ENCODE peak calls at places on chromosome 9, in nine cellular contexts. H is tibial nerve, L is K562, W is A549, U is stomach, Z is GM12878, Q is H54, B is sigmoid colon, O is Peyer's patch. D is an unnamed sample.

GRCh38 chr9:31137151-31137849 is 1247.1 kb upstream of the ACO1 start:
- DNase-seq in U (peak; percentile 27), O (no peak), Z (no peak), W (no peak), L (no peak), B (no peak), H (no peak), Q (peak; percentile 29), D (no peak)

GRCh38 chr9:82284758-82285157 is 296.2 kb downstream of the SPATA31D1 start:
- DNase-seq in Z (no peak), W (no peak), Q (no peak), U (no peak), B (no peak), O (no peak), L (no peak), H (no peak), D (no peak)

GRCh38 chr9:113219186-113219936 is 1.7 kb downstream of the FKBP15 start:
- DNase-seq in W (no peak), B (no peak), H (no peak), Z (no peak), O (no peak), Q (no peak), L (no peak), U (no peak), D (no peak)

GRCh38 chr9:33187519-33188218 is 20.5 kb upstream of the B4GALT1 start:
- DNase-seq in O (no peak), Z (no peak), H (peak; percentile 8), U (no peak), W (no peak), Q (no peak), B (peak; percentile 80), L (no peak), D (peak; percentile 67)

GRCh38 chr9:92992549-92992948 is 45.2 kb downstream of the FGD3 start:
- DNase-seq in H (no peak), L (no peak), W (no peak), U (no peak), Z (no peak), B (no peak), Q (no peak), O (no peak), D (no peak)

GRCh38 chr9:136808781-136809158 is 1.0 kb downstream of the RABL6 start:
- DNase-seq in W (no peak), O (no peak), Z (no peak), B (no peak), U (no peak), H (no peak), L (peak; percentile 56), Q (peak; percentile 72), D (no peak)

GRCh38 chr9:125370786-125371185 is 109.2 kb downstream of the GAPVD1 start:
- DNase-seq in Q (no peak), U (no peak), B (no peak), H (no peak), L (no peak), O (no peak), W (no peak), Z (no peak), D (no peak)

GRCh38 chr9:99678550-99678949 is 143.1 kb upstream of the NR4A3 start:
- DNase-seq in O (no peak), W (no peak), Q (no peak), B (no peak), L (no peak), U (no peak), H (no peak), Z (no peak), D (no peak)

GRCh38 chr9:35158501-35159280 is 3.1 kb upstream of the UNC13B start:
- DNase-seq in O (peak; percentile 45), B (no peak), L (no peak), U (no peak), Q (no peak), H (no peak), W (no peak), Z (no peak), D (no peak)

DNA sequence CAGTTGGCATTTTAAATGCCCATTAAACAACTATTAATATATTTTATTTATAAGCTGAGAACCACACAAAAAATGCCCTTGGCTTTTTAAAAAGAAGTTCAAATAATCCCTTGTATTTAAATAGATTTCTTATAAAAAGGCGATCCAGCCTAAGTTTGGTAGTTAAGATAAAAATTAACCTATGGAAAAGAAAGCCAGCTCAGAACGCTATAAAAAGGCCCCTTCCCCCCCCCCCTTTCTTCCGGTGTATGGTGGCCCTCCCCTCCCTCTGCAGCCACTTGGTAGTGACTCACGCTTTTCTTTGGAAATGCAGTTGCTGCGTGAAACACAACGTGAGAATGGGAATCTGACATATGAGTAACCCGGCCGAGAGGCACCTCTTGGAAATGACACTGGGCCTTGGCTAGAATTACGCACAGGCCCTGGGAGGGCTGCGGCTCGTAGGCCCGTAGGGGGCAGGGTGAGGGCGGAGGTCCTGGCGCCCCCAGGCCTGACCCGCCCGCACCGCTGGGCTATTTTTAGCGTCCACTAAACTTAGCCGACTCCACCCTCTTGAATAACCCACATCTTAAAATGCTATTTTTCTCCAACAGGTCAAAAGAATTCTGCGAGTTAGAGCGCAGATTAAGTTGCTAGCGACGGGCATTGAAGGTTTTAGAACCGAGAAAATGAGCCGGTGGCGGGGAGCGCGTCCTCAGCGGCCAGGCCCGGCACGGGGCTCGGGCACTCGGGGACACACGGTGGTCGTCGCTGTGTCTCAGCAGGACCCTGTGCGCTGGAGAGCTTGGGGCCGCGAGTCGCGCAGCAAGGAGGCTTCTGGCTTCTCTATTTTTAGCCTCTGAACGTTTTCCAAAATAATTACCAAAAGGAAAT is 168.7 kb downstream of the AUH start:
- DNase-seq in L (peak; percentile 91), W (peak; percentile 95), H (peak; percentile 86), Q (peak; percentile 96), U (peak; percentile 74), Z (no peak), O (peak; percentile 60), B (peak; percentile 96), D (peak; percentile 87)
- TF ChIP-seq POLR2A in L (no peak), W (no peak), H (peak; percentile 57), Q (peak; percentile 16), U (no peak), Z (no peak), O (peak; percentile 85), B (no peak), D (no peak)

GRCh38 chr9:128552744-128553221 is 396 bp downstream of the SPTAN1 start:
- DNase-seq in O (peak; percentile 48), L (peak; percentile 57), U (peak; percentile 49), B (peak; percentile 79), Q (no peak), W (no peak), Z (no peak), H (no peak), D (peak; percentile 83)

GRCh38 chr9:128553695-128554094 is 1.3 kb downstream of the SPTAN1 start:
- DNase-seq in Q (no peak), B (no peak), Z (no peak), L (no peak), H (no peak), U (no peak), O (no peak), W (no peak), D (no peak)

GRCh38 chr9:128551652-128552152 is 685 bp upstream of the SPTAN1 start:
- DNase-seq in Z (no peak), W (no peak), B (no peak), H (no peak), O (no peak), L (no peak), Q (no peak), U (no peak), D (no peak)

GRCh38 chr9:128550770-128551651 is 1.4 kb upstream of the SPTAN1 start:
- DNase-seq in O (no peak), L (peak; percentile 33), W (no peak), Z (no peak), Q (no peak), H (no peak), B (peak; percentile 80), U (no peak), D (peak; percentile 63)

GRCh38 chr9:128552153-128552743 is at the start of gene SPTAN1:
- DNase-seq in B (peak; percentile 96), Q (peak; percentile 94), L (peak; percentile 92), Z (peak; percentile 60), U (peak; percentile 89), H (peak; percentile 85), O (peak; percentile 95), W (peak; percentile 87), D (peak; percentile 96)
- TF ChIP-seq POLR2A in B (peak; percentile 89), Q (peak; percentile 100), L (peak; percentile 80), Z (peak; percentile 99), U (no peak), H (peak; percentile 96), O (peak; percentile 96), W (peak; percentile 98), D (peak; percentile 83)

GRCh38 chr9:130963337-130963908 is 24.4 kb upstream of the FIBCD1 start:
- DNase-seq in O (no peak), Z (no peak), H (no peak), B (no peak), L (no peak), W (no peak), Q (no peak), U (no peak), D (no peak)

GRCh38 chr9:130961511-130962300 is 22.7 kb upstream of the FIBCD1 start:
- DNase-seq in W (no peak), Q (no peak), U (no peak), H (no peak), Z (no peak), L (no peak), O (no peak), B (no peak), D (no peak)

GRCh38 chr9:130963916-130964315 is 24.9 kb upstream of the FIBCD1 start:
- DNase-seq in L (no peak), O (no peak), H (no peak), Z (no peak), U (no peak), Q (no peak), B (no peak), W (no peak), D (no peak)

GRCh38 chr9:130962418-130963316 is 23.6 kb upstream of the FIBCD1 start:
- DNase-seq in B (no peak), Q (peak; percentile 67), O (no peak), L (peak; percentile 40), W (peak; percentile 95), U (peak; percentile 31), Z (no peak), H (no peak), D (peak; percentile 83)

DNA sequence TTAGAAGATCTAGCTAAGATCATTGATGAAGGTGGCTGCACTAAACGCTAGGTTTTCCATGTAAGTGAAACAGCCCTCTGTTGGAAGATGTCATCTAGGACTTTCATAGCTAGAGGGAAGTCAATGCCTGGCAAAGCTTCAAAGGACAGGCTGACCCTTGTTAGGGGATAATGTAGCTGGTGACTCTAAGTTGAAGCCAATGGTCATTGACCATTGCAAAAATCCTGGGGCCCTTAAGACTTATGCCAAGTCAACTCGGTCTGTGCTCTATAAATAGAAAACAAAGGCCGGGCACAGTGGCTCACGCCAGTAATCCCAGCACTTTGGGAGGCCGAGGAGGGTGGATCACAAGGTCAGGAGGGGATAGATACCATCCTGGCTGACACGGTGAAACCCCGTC is 26.6 kb upstream of the FIBCD1 start:
- DNase-seq in H (no peak), W (no peak), Q (no peak), L (no peak), Z (no peak), U (no peak), O (no peak), B (no peak), D (no peak)
- TF ChIP-seq POLR2A in H (no peak), W (no peak), Q (no peak), L (no peak), Z (no peak), U (no peak), O (no peak), B (no peak), D (no peak)

DNA sequence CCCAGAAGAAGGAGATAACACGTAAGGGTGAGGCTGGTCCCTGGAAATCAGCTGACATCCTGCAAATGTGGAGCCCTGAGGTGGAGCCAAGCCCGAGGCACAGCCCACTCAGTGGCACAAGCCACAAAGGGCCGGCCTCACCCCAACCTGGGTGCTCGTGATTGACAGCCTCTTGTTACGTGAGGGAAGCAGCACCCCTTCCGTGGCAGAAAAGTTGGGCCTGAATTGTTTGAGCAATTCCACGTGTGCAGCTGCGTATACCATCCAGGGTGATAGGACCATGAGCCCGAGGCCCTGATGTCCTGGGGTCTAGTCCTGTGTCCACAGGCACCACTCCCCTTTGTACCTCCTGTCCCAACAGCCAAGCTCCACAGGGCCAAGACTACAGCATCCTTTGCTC is 4.8 kb downstream of the ORM2 start:
- DNase-seq in U (no peak), B (no peak), L (no peak), O (no peak), H (no peak), W (no peak), Q (no peak), Z (no peak), D (no peak)
- TF ChIP-seq POLR2A in U (no peak), B (no peak), L (no peak), O (no peak), H (no peak), W (no peak), Q (no peak), Z (peak; percentile 56), D (no peak)

D was measured in heart left ventricle.